ENCODE peak calls at places on chromosomes 16 and 17, in nine cellular contexts. V is activated CD8-positive, alpha-beta T cell treated with anti-CD3 and anti-CD28 coated beads, Interleukin-2, amount 10 ng/mL, durations not matched to agents 7 days and 5 days; I is EH; M is lung; Q is GM20000; G is NCI-H446 treated with DMSO at 0.1 percent for 48 hours; K is stimulated activated CD4-positive, alpha-beta T cell treated with anti-CD3 and anti-CD28 coated beads, Interleukin-1b, Interleukin-23, amount 100 ng/mL, for 1 hour; X is B cell; U is SHP77. T is an unnamed sample.

GRCh38 chr16:67718668-67719047 is 458 bp downstream of the GFOD2 start:
- DNase-seq in U (no peak), M (no peak), Q (peak), I (no peak), K (no peak), G (no peak), V (peak), X (no peak), T (no peak)

GRCh38 chr16:30786936-30787612 is at the start of gene ZNF629:
- DNase-seq in V (no peak), M (peak), I (peak), X (peak), G (peak), K (no peak), U (peak), Q (peak), T (peak)

GRCh38 chr16:83211711-83212110 is 584.9 kb downstream of the CDH13 start:
- DNase-seq in X (no peak), Q (no peak), K (no peak), V (no peak), G (no peak), I (no peak), M (no peak), U (no peak), T (no peak)

GRCh38 chr17:51819341-51819740 is 339.2 kb downstream of the CA10 start:
- DNase-seq in K (no peak), U (no peak), Q (no peak), G (no peak), M (no peak), I (no peak), V (no peak), X (no peak), T (no peak)

GRCh38 chr17:5370411-5370810 is 49.1 kb downstream of the NUP88 start:
- DNase-seq in K (no peak), G (no peak), V (no peak), X (no peak), U (no peak), M (no peak), I (no peak), Q (no peak), T (no peak)

GRCh38 chr16:28192811-28193529 is 18.8 kb downstream of the XPO6 start:
- DNase-seq in U (no peak), X (peak), G (no peak), Q (peak), M (no peak), V (peak), I (no peak), K (peak), T (no peak)

GRCh38 chr17:81328925-81329278 is 33.8 kb upstream of the SLC38A10 start:
- DNase-seq in G (no peak), I (no peak), Q (no peak), M (no peak), K (no peak), U (peak), X (no peak), V (no peak), T (no peak)

GRCh38 chr16:20987049-20987448 is 86.5 kb downstream of the LYRM1 start:
- DNase-seq in I (no peak), K (no peak), M (no peak), U (no peak), Q (no peak), G (no peak), V (no peak), X (no peak), T (no peak)

GRCh38 chr17:48756816-48757215 is 28.3 kb upstream of the HOXB13 start:
- DNase-seq in G (no peak), I (no peak), X (no peak), M (no peak), K (no peak), Q (peak), V (no peak), U (peak), T (no peak)

GRCh38 chr16:66026211-66026610 is 340.3 kb upstream of the CDH5 start:
- DNase-seq in K (no peak), U (peak), V (no peak), Q (no peak), I (peak), X (no peak), G (no peak), M (no peak), T (no peak)

GRCh38 chr16:64455275-64455674 is 666.6 kb downstream of the CDH11 start:
- DNase-seq in U (no peak), Q (no peak), M (no peak), I (peak), X (no peak), G (no peak), V (no peak), K (no peak), T (no peak)

GRCh38 chr17:77579131-77579530 is 379.4 kb upstream of the TNRC6C start:
- DNase-seq in Q (no peak), U (no peak), X (no peak), G (no peak), I (no peak), V (no peak), M (no peak), K (no peak), T (no peak)

GRCh38 chr17:49992933-49993422 is 2.0 kb downstream of the DLX3 start:
- DNase-seq in X (peak), U (no peak), V (no peak), Q (no peak), G (no peak), M (no peak), I (no peak), K (no peak), T (no peak)

GRCh38 chr16:72066747-72067146 is 3.7 kb downstream of the HPR start:
- DNase-seq in U (peak), V (peak), G (no peak), Q (peak), K (no peak), X (no peak), M (no peak), I (peak), T (no peak)

T was measured in anterior cingulate cortex.